ENCODE peak calls at places on chromosome 2, in ten cellular contexts. I is WERI-Rb-1, R is left lung, B is cardiac muscle cell, T is right atrium auricular region, O is NB4, L is PC-3, U is tibial nerve, C is hepatocyte, X is sigmoid colon. M is an unnamed sample.

GRCh38 chr2:29518988-29519925 is 402.1 kb downstream of the ALK start:
- DNase-seq in I (no peak), R (no peak), B (no peak), T (no peak), O (no peak), L (peak), U (no peak), C (peak), X (no peak), M (peak)

GRCh38 chr2:197606180-197606579 is 69.2 kb downstream of the RFTN2 start:
- DNase-seq in I (no peak), R (no peak), B (no peak), T (no peak), O (no peak), L (no peak), U (no peak), C (no peak), X (no peak), M (no peak)

GRCh38 chr2:54549912-54550518 is 93.9 kb downstream of the SPTBN1 start:
- DNase-seq in I (no peak), R (no peak), B (no peak), T (peak), O (no peak), L (no peak), U (no peak), C (peak), X (no peak), M (no peak)

GRCh38 chr2:14632133-14632936 is at the start of gene LRATD1:
- DNase-seq in I (peak), R (peak), B (peak), T (peak), O (no peak), L (peak), U (peak), C (peak), X (peak), M (peak)

GRCh38 chr2:6639870-6640639 is 225.7 kb downstream of the CMPK2 start:
- DNase-seq in I (peak), R (no peak), B (peak), T (no peak), O (no peak), L (no peak), U (no peak), C (no peak), X (no peak), M (no peak)

GRCh38 chr2:46042207-46042637 is 255.0 kb upstream of the EPAS1 start:
- DNase-seq in I (no peak), R (no peak), B (no peak), T (no peak), O (no peak), L (peak), U (no peak), C (no peak), X (no peak), M (no peak)

GRCh38 chr2:152627010-152627957 is 90.0 kb downstream of the PRPF40A start:
- DNase-seq in I (no peak), R (no peak), B (peak), T (no peak), O (peak), L (peak), U (no peak), C (no peak), X (no peak), M (peak)

GRCh38 chr2:191691016-191691725 is 13.2 kb downstream of the NABP1 start:
- DNase-seq in I (peak), R (no peak), B (peak), T (no peak), O (peak), L (peak), U (peak), C (peak), X (no peak), M (peak)

GRCh38 chr2:43284967-43285366 is 58.6 kb upstream of the ZFP36L2 start:
- DNase-seq in I (no peak), R (no peak), B (no peak), T (no peak), O (no peak), L (no peak), U (no peak), C (no peak), X (no peak), M (no peak)

GRCh38 chr2:170361359-170361936 is 183.5 kb downstream of the MYO3B start:
- DNase-seq in I (peak), R (no peak), B (peak), T (no peak), O (peak), L (peak), U (peak), C (peak), X (no peak), M (peak)

GRCh38 chr2:9174771-9175441 is 31.7 kb upstream of the ASAP2 start:
- DNase-seq in I (no peak), R (peak), B (peak), T (no peak), O (peak), L (peak), U (no peak), C (peak), X (no peak), M (peak)

GRCh38 chr2:191349990-191350389 is 104.8 kb downstream of the MYO1B start:
- DNase-seq in I (no peak), R (no peak), B (no peak), T (no peak), O (no peak), L (no peak), U (no peak), C (no peak), X (no peak), M (no peak)

GRCh38 chr2:104102615-104103014 is 751.3 kb upstream of the POU3F3 start:
- DNase-seq in I (no peak), R (no peak), B (no peak), T (no peak), O (no peak), L (no peak), U (no peak), C (no peak), X (no peak), M (no peak)

GRCh38 chr2:20186078-20186854 is 38.7 kb downstream of the SDC1 start:
- DNase-seq in I (no peak), R (peak), B (peak), T (peak), O (peak), L (peak), U (peak), C (peak), X (no peak), M (peak)

GRCh38 chr2:120897399-120897798 is 161.7 kb downstream of the GLI2 start:
- DNase-seq in I (no peak), R (no peak), B (no peak), T (no peak), O (no peak), L (no peak), U (no peak), C (no peak), X (no peak), M (no peak)

GRCh38 chr2:25251461-25252273 is 83.3 kb upstream of the POMC start:
- DNase-seq in I (peak), R (peak), B (peak), T (no peak), O (peak), L (peak), U (no peak), C (peak), X (peak), M (peak)

GRCh38 chr2:41725901-41726300 is 321.9 kb upstream of the PKDCC start:
- DNase-seq in I (no peak), R (no peak), B (no peak), T (no peak), O (no peak), L (no peak), U (no peak), C (no peak), X (no peak), M (no peak)

GRCh38 chr2:25814681-25815080 is 63.6 kb downstream of the ASXL2 start:
- DNase-seq in I (no peak), R (no peak), B (no peak), T (no peak), O (no peak), L (peak), U (no peak), C (no peak), X (no peak), M (peak)

GRCh38 chr2:172079838-172080640 is 5.3 kb upstream of the DLX1 start:
- DNase-seq in I (no peak), R (no peak), B (no peak), T (no peak), O (peak), L (no peak), U (no peak), C (no peak), X (no peak), M (no peak)

GRCh38 chr2:101360229-101360628 is 27.1 kb downstream of the CREG2 start:
- DNase-seq in I (no peak), R (no peak), B (no peak), T (no peak), O (no peak), L (peak), U (no peak), C (peak), X (no peak), M (no peak)

GRCh38 chr2:105800953-105801635 is 56.4 kb downstream of the NCK2 start:
- DNase-seq in I (no peak), R (no peak), B (no peak), T (no peak), O (peak), L (no peak), U (no peak), C (no peak), X (no peak), M (no peak)

GRCh38 chr2:216188956-216189355 is 79.8 kb downstream of the XRCC5 start:
- DNase-seq in I (no peak), R (no peak), B (no peak), T (no peak), O (no peak), L (peak), U (no peak), C (no peak), X (no peak), M (peak)

GRCh38 chr2:240997141-240997855 is 1.1 kb upstream of the SNED1 start:
- DNase-seq in I (no peak), R (peak), B (no peak), T (peak), O (no peak), L (no peak), U (peak), C (no peak), X (peak), M (peak)

GRCh38 chr2:27860111-27860510 is 30.1 kb downstream of the RBKS start:
- DNase-seq in I (no peak), R (no peak), B (no peak), T (no peak), O (peak), L (peak), U (no peak), C (no peak), X (no peak), M (peak)

GRCh38 chr2:215363461-215364156 is 51.8 kb downstream of the ATIC start:
- DNase-seq in I (no peak), R (no peak), B (no peak), T (no peak), O (no peak), L (no peak), U (no peak), C (no peak), X (no peak), M (peak)

GRCh38 chr2:241507430-241508239 is 749 bp downstream of the STK25 start:
- DNase-seq in I (peak), R (no peak), B (peak), T (no peak), O (peak), L (peak), U (no peak), C (peak), X (no peak), M (peak)

GRCh38 chr2:110149330-110150220 is 34.0 kb upstream of the MALL start:
- DNase-seq in I (no peak), R (no peak), B (no peak), T (no peak), O (no peak), L (peak), U (no peak), C (no peak), X (no peak), M (peak)

GRCh38 chr2:95388878-95389255 is 13.6 kb upstream of the FAHD2A start:
- DNase-seq in I (no peak), R (no peak), B (no peak), T (no peak), O (no peak), L (no peak), U (no peak), C (no peak), X (no peak), M (no peak)

GRCh38 chr2:159169187-159169586 is 117.3 kb downstream of the WDSUB1 start:
- DNase-seq in I (no peak), R (no peak), B (no peak), T (no peak), O (no peak), L (no peak), U (no peak), C (no peak), X (no peak), M (peak)

GRCh38 chr2:202051499-202052161 is 18.0 kb downstream of the FZD7 start:
- DNase-seq in I (no peak), R (no peak), B (no peak), T (no peak), O (no peak), L (no peak), U (no peak), C (peak), X (no peak), M (no peak)

GRCh38 chr2:165868211-165868610 is 74.2 kb upstream of the GALNT3 start:
- DNase-seq in I (no peak), R (no peak), B (no peak), T (no peak), O (no peak), L (no peak), U (no peak), C (peak), X (no peak), M (peak)

GRCh38 chr2:119544075-119545031 is at the start of gene CFAP221:
- DNase-seq in I (peak), R (peak), B (peak), T (no peak), O (peak), L (peak), U (peak), C (peak), X (no peak), M (peak)

GRCh38 chr2:120473522-120474271 is 127.8 kb downstream of the INHBB start:
- DNase-seq in I (no peak), R (peak), B (no peak), T (no peak), O (no peak), L (peak), U (no peak), C (no peak), X (peak), M (no peak)

GRCh38 chr2:16104345-16105177 is 164.2 kb downstream of the MYCN start:
- DNase-seq in I (peak), R (no peak), B (no peak), T (no peak), O (no peak), L (peak), U (no peak), C (peak), X (no peak), M (no peak)
- TF ChIP-seq CTCF in I (no peak), R (no peak), B (no peak), T (no peak), O (no peak), L (no peak), U (no peak), C (no peak), X (no peak), M (no peak)

DNA sequence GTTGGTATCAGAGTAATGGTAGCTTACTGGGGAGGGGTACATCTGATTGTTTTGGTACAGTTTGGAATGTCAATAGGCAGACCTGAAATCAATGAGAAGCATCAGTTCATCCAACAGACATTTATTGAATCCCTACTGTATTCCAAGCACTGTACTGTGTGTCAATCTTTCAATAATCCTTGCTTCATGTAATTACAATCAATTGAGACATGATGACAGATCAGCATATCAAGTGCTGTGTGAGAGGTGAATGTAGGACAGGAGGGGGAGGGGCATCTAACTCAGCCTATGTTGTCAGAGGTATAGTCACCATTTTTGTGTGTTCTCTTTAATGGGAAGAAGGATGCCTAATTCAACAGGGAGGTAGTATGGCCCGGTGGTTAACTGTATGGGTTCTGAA is 146.9 kb downstream of the SLC4A10 start:
- DNase-seq in I (no peak), R (no peak), B (no peak), T (no peak), O (no peak), L (no peak), U (no peak), C (no peak), X (no peak), M (no peak)
- H3K4me3 ChIP-seq in I (no peak), R (no peak), B (no peak), T (no peak), O (no peak), L (no peak), U (no peak), C (no peak), X (no peak), M (no peak)

DNA sequence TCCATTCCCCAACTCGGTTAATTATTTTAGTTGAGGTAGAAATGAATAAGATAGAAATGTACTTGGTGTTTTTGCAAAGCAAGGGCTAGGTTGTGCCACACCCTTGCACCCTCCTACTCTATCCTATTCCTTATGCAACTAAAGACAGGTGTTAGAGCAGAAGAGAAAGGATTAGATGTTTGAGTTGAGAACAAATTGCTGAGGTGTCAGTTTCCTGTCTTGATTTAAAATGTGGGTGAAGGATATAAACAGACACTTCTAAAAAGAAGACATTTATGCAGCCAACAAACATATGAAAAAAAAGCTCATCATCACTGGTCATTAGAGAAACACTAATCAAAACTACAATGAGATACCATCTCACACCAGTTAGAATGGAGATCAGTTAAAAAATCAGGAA is 1256.2 kb downstream of the CNTNAP5 start:
- DNase-seq in I (no peak), R (no peak), B (no peak), T (no peak), O (no peak), L (no peak), U (no peak), C (no peak), X (no peak), M (no peak)
- TF ChIP-seq CTCF in I (no peak), R (no peak), B (no peak), T (no peak), O (no peak), L (no peak), U (no peak), C (no peak), X (no peak), M (no peak)

GRCh38 chr2:161122772-161123530 is 37.3 kb upstream of the TANK start:
- DNase-seq in I (no peak), R (no peak), B (peak), T (peak), O (peak), L (peak), U (peak), C (peak), X (peak), M (peak)
- H3K4me3 ChIP-seq in I (no peak), R (no peak), B (no peak), T (no peak), O (peak), L (peak), U (no peak), C (no peak), X (no peak), M (no peak)

GRCh38 chr2:57497489-57498096 is 549.0 kb upstream of the VRK2 start:
- DNase-seq in I (peak), R (peak), B (peak), T (no peak), O (peak), L (peak), U (peak), C (peak), X (no peak), M (peak)
- TF ChIP-seq CTCF in I (peak), R (peak), B (peak), T (peak), O (peak), L (peak), U (peak), C (peak), X (peak), M (peak)

M was measured in cardiac fibroblast.